ENCODE peak calls at places on chromosomes 5 and 9, in four cellular contexts. P, E, D and G are unnamed samples.

GRCh38 chr5:80239680-80240367 is 16.0 kb downstream of the SERINC5 start:
- DNase-seq in P (no peak), E (no peak), D (no peak), G (no peak)

GRCh38 chr5:168287362-168287761 is 4.1 kb upstream of the WWC1 start:
- DNase-seq in P (no peak), E (no peak), D (no peak), G (no peak)

GRCh38 chr5:152177626-152178349 is 227.3 kb downstream of the NMUR2 start:
- DNase-seq in P (no peak), E (no peak), D (no peak), G (no peak)

GRCh38 chr9:104861406-104861805 is 66.5 kb downstream of the ABCA1 start:
- DNase-seq in P (no peak), E (no peak), D (no peak), G (no peak)

GRCh38 chr9:134653259-134654009 is 11.8 kb downstream of the COL5A1 start:
- DNase-seq in P (no peak), E (no peak), D (no peak), G (no peak)

GRCh38 chr9:15522130-15522755 is 11.5 kb upstream of the PSIP1 start:
- DNase-seq in P (no peak), E (no peak), D (no peak), G (no peak)

GRCh38 chr9:105154723-105155191 is 89.7 kb upstream of the SLC44A1 start:
- DNase-seq in P (no peak), E (no peak), D (no peak), G (no peak)

GRCh38 chr9:98024702-98025101 is 31.8 kb upstream of the NANS start:
- DNase-seq in P (no peak), E (no peak), D (no peak), G (no peak)

GRCh38 chr5:139495644-139496435 is 13.3 kb upstream of the STING1 start:
- DNase-seq in P (no peak), E (no peak), D (no peak), G (no peak)

GRCh38 chr9:117403403-117403811 is 11.4 kb downstream of the ASTN2 start:
- DNase-seq in P (no peak), E (no peak), D (peak), G (no peak)

GRCh38 chr9:86731511-86731993 is 215.8 kb downstream of the GAS1 start:
- DNase-seq in P (no peak), E (no peak), D (no peak), G (no peak)

GRCh38 chr5:73418244-73418691 is 30.3 kb downstream of the FOXD1 start:
- DNase-seq in P (no peak), E (no peak), D (no peak), G (no peak)

GRCh38 chr5:68333649-68334549 is 118.3 kb downstream of the PIK3R1 start:
- DNase-seq in P (no peak), E (no peak), D (no peak), G (peak)

GRCh38 chr9:29741169-29741568 is 2167.9 kb upstream of the C9orf72 start:
- DNase-seq in P (no peak), E (no peak), D (no peak), G (no peak)

GRCh38 chr5:158175664-158176507 is 316.9 kb upstream of the CLINT1 start:
- DNase-seq in P (no peak), E (no peak), D (peak), G (no peak)

GRCh38 chr9:104412238-104412637 is 91.8 kb upstream of the OR13F1 start:
- DNase-seq in P (no peak), E (no peak), D (no peak), G (no peak)

GRCh38 chr5:77128411-77129061 is 41.5 kb upstream of the ZBED3 start:
- DNase-seq in P (no peak), E (no peak), D (no peak), G (no peak)

GRCh38 chr5:119336846-119337564 is 18.8 kb upstream of the TNFAIP8 start:
- DNase-seq in P (no peak), E (no peak), D (no peak), G (no peak)

GRCh38 chr9:103660830-103661229 is 433.3 kb upstream of the SMC2 start:
- DNase-seq in P (no peak), E (no peak), D (no peak), G (no peak)

GRCh38 chr5:66554211-66554610 is 42.0 kb upstream of the MAST4 start:
- DNase-seq in P (peak), E (no peak), D (no peak), G (no peak)

GRCh38 chr5:30849801-30850370 is 343.6 kb upstream of the CDH6 start:
- DNase-seq in P (no peak), E (no peak), D (no peak), G (no peak)

GRCh38 chr9:127187231-127187956 is 65.0 kb upstream of the ANGPTL2 start:
- DNase-seq in P (no peak), E (no peak), D (no peak), G (peak)

GRCh38 chr5:123559434-123559775 is 47.4 kb downstream of the CSNK1G3 start:
- DNase-seq in P (no peak), E (no peak), D (no peak), G (no peak)

GRCh38 chr5:28548856-28549255 is 1510.5 kb upstream of the CDH9 start:
- DNase-seq in P (no peak), E (no peak), D (no peak), G (no peak)

GRCh38 chr9:22257026-22257425 is 189.6 kb upstream of the DMRTA1 start:
- DNase-seq in P (no peak), E (no peak), D (no peak), G (no peak)

GRCh38 chr5:97266576-97266975 is 83.5 kb upstream of the RIOK2 start:
- DNase-seq in P (no peak), E (no peak), D (no peak), G (no peak)

GRCh38 chr9:114611516-114612271 is 603 bp downstream of the TMEM268 start:
- DNase-seq in P (no peak), E (peak), D (no peak), G (peak)

GRCh38 chr5:1014346-1014745 is 5.7 kb downstream of the NKD2 start:
- DNase-seq in P (no peak), E (no peak), D (no peak), G (no peak)

GRCh38 chr5:111854196-111854595 is 97.2 kb upstream of the NREP start:
- DNase-seq in P (no peak), E (no peak), D (no peak), G (no peak)

GRCh38 chr5:111857067-111857466 is 100.1 kb upstream of the NREP start:
- DNase-seq in P (no peak), E (no peak), D (no peak), G (no peak)

GRCh38 chr5:111855356-111855755 is 98.4 kb upstream of the NREP start:
- DNase-seq in P (no peak), E (no peak), D (no peak), G (no peak)

GRCh38 chr5:111851616-111852015 is 94.6 kb upstream of the NREP start:
- DNase-seq in P (no peak), E (no peak), D (no peak), G (no peak)

DNA sequence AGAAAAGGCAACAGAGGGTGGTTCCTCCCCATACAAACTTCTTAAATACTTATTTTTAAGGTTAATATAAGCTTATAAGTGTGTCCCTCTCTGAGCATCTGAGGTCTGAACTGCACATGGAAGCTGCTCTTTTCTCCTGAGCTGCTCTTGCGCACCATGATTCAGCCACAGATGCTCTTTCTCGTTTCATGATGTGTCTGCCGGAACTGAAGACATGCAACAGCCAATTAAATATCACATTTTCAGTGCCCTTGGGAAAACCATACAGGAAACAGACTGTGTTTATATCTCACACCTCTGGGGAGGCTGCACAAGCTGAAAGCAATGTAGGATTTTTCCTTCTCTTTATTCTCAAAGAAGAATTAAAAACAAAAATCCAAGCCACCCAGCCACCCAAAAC is 96.8 kb upstream of the NREP start:
- DNase-seq in P (peak), E (no peak), D (no peak), G (no peak)
- H2AFZ ChIP-seq in P (peak), E (no peak), D (no peak), G (no peak)

GRCh38 chr9:135928074-135928730 is 20.9 kb upstream of the CAMSAP1 start:
- DNase-seq in P (no peak), E (no peak), D (no peak), G (no peak)

GRCh38 chr9:135924628-135925338 is 17.4 kb upstream of the CAMSAP1 start:
- DNase-seq in P (no peak), E (no peak), D (no peak), G (no peak)

GRCh38 chr9:135925496-135926133 is 18.3 kb upstream of the CAMSAP1 start:
- DNase-seq in P (no peak), E (no peak), D (no peak), G (no peak)

GRCh38 chr9:135927195-135928013 is 20.1 kb upstream of the CAMSAP1 start:
- DNase-seq in P (no peak), E (no peak), D (no peak), G (no peak)

GRCh38 chr9:135926402-135927194 is 19.3 kb upstream of the CAMSAP1 start:
- DNase-seq in P (no peak), E (no peak), D (no peak), G (no peak)
- TF ChIP-seq NRF1 in P (no peak), E (no peak), D (no peak), G (no peak)

GRCh38 chr5:125120012-125120411 is 373.6 kb upstream of the ZNF608 start:
- DNase-seq in P (no peak), E (no peak), D (no peak), G (no peak)

GRCh38 chr5:125112196-125112595 is 365.8 kb upstream of the ZNF608 start:
- DNase-seq in P (no peak), E (no peak), D (no peak), G (no peak)

GRCh38 chr5:125115180-125115495 is 368.7 kb upstream of the ZNF608 start:
- DNase-seq in P (no peak), E (no peak), D (no peak), G (no peak)

GRCh38 chr5:125113328-125113727 is 366.9 kb upstream of the ZNF608 start:
- DNase-seq in P (peak), E (no peak), D (no peak), G (no peak)

DNA sequence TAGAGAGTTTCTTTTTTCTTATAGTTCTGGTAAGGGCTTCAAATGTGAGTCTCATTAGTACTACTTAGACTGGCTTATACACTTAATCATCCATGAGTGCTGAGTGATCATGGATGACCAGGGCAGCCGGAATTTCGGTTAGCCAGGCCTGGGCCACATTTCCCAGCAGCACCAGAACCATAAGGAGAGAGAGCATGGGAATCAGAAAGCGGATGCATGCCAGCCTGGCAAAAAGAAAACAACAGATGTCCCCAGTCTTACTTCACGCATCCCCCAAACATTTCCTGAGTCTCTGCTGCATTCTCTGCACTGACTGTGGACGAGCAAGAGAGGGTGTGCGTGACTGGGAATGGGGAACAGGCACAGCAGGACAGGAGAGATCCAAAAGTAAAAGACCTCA is 371.1 kb upstream of the ZNF608 start:
- DNase-seq in P (no peak), E (no peak), D (no peak), G (no peak)
- H2AFZ ChIP-seq in P (no peak), E (no peak), D (no peak), G (no peak)

DNA sequence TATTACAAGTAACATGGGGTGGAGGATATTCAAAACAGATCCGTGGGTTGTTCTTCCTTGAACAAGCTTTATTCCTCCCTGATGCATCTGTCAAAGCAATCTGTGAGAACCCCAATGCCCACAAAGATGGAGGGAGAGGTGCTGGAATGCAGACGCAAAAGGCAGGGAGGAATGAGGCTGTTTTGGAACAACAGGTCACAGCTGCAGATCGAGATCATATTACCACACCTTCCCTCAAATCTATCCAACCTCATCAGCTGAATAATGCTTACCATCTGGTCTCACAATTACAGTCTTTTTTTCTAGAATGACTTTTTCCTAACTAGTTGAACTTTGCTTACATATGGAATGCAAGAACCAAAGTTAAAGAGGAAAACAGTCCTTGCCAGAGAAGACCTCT is 158.1 kb downstream of the LPAR1 start:
- DNase-seq in P (no peak), E (no peak), D (no peak), G (no peak)
- TF ChIP-seq NRF1 in P (no peak), E (no peak), D (no peak), G (no peak)

GRCh38 chr5:141512390-141513020 is 23.6 kb downstream of the PCDHGC5 start:
- DNase-seq in P (no peak), E (peak), D (peak), G (peak)

GRCh38 chr5:141515141-141515540 is 26.3 kb downstream of the PCDHGC5 start:
- DNase-seq in P (no peak), E (no peak), D (no peak), G (no peak)

GRCh38 chr5:141514330-141515111 is 25.6 kb downstream of the PCDHGC5 start:
- DNase-seq in P (no peak), E (no peak), D (no peak), G (no peak)

GRCh38 chr5:141513021-141513626 is 24.2 kb downstream of the PCDHGC5 start:
- DNase-seq in P (no peak), E (peak), D (peak), G (no peak)

DNA sequence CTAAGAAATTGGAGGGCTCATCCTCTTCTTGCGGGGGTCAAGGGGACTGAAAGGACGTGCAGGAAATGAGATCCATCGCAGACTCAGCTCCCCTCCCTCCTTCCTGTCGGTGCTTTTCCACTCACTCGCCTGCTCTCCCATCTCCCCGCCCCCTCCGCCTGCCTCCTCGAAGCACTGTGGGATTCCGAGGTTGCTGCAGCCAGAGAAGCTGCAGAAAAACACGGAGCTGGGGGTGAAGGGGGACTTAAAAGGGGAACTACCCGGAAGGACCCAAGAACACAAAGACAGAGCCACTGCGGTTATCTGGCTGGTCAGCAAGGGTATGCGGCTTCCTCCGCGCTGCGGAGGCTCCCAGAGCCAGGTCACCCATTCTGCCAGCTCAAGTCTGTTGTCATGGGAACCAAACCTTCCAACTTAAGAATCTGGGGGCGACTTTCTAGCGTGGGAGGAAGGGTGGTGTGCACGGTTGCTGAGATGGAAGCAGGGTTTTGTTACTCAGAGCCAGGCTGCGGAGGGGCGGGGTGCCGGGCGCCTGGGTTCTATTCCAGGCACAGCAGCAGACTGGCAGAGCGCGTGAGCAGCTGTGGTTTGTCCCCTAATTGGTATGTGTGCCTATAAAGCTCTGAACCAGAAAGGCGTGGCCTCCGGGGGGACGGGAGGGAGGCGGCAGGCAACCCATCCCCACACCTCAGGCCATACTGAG is 24.9 kb downstream of the PCDHGC5 start:
- DNase-seq in P (peak), E (peak), D (peak), G (no peak)
- H2AFZ ChIP-seq in P (peak), E (peak), D (no peak), G (no peak)

GRCh38 chr5:133051117-133051546 is 681 bp upstream of the HSPA4 start:
- DNase-seq in P (no peak), E (no peak), D (no peak), G (no peak)

GRCh38 chr5:133050500-133050899 is 1.3 kb upstream of the HSPA4 start:
- DNase-seq in P (no peak), E (no peak), D (no peak), G (no peak)

GRCh38 chr5:133053463-133053862 is 1.6 kb downstream of the HSPA4 start:
- DNase-seq in P (no peak), E (no peak), D (no peak), G (no peak)

GRCh38 chr5:133051547-133052316 is at the start of gene HSPA4:
- DNase-seq in P (peak), E (peak), D (peak), G (peak)

DNA sequence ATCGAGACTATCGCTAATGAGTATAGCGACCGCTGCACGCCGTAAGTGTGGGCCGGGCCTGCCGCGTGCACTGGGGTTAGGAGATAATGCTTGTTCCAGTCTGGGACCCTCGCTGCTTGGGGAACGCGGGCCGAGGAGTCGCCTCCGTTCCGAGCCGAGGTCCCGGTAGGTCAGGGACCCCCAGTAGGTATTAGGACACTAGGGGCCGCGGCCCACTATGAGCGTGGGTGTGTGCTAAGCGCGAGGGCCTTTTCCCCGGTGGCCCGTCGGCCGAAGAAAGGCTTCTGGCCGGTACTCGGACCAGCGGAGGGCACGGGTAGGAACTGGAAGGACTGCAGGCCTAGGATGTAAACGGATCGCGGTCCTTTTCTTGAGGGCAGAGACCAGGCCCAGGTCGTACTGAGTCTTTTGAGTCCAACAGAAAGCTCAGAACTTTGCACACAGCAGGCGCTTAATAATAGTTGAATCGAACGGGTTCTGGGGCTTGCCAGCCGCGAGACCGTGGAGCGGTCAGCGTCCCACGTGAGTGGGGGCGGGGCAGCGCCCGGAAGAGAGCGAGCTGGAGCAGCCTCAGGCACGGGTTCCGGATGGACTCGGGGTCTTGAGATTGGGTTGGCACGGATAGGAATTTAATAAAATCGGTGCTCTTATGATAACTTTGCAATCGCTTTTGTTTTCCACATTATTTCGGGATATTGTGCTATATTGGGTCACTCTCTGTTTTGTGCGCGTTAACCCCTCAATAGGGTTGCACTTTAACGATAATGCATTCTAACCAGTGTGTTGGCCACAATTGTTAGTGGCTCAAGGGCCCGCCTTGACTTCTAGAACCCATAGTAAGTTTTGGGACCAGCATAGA is 733 bp downstream of the HSPA4 start:
- DNase-seq in P (no peak), E (peak), D (peak), G (peak)
- TF ChIP-seq NRF1 in P (no peak), E (no peak), D (no peak), G (peak)

GRCh38 chr5:155129513-155129880 is 115.9 kb downstream of the KIF4B start:
- DNase-seq in P (no peak), E (no peak), D (no peak), G (no peak)

GRCh38 chr5:155126573-155126972 is 113.0 kb downstream of the KIF4B start:
- DNase-seq in P (no peak), E (no peak), D (no peak), G (no peak)

GRCh38 chr5:155125696-155126095 is 112.1 kb downstream of the KIF4B start:
- DNase-seq in P (no peak), E (no peak), D (no peak), G (no peak)

GRCh38 chr5:155127552-155127951 is 114.0 kb downstream of the KIF4B start:
- DNase-seq in P (no peak), E (no peak), D (no peak), G (no peak)

GRCh38 chr5:155128786-155129512 is 115.4 kb downstream of the KIF4B start:
- DNase-seq in P (no peak), E (no peak), D (no peak), G (no peak)
- H2AFZ ChIP-seq in P (no peak), E (no peak), D (no peak), G (no peak)